ENCODE peak calls at places on chromosomes 5 and 9, in ten cellular contexts. L is fibroblast of pulmonary artery; V is CD4-positive, alpha-beta T cell; S is heart right ventricle; U is right lobe of liver; N is heart left ventricle; X is fibroblast of mammary gland; H is GM13977; K is HFF-Myc; C is body of pancreas. M is an unnamed sample.

GRCh38 chr5:138275379-138275782 is 960 bp upstream of the GFRA3 start:
- DNase-seq in X (no peak), C (no peak), L (no peak), U (no peak), K (no peak), N (no peak), H (no peak), V (no peak), S (no peak), M (no peak)

GRCh38 chr5:95080456-95080855 is 204.4 kb downstream of the MCTP1 start:
- DNase-seq in V (no peak), S (no peak), U (no peak), C (no peak), H (no peak), L (peak; percentile 5), N (no peak), X (no peak), K (no peak), M (no peak)

GRCh38 chr9:33443047-33443446 is 4.3 kb downstream of the AQP3 start:
- DNase-seq in V (no peak), H (no peak), L (peak; percentile 64), S (no peak), C (no peak), X (peak; percentile 44), K (no peak), U (no peak), N (no peak), M (no peak)

GRCh38 chr9:73038089-73038509 is 85.2 kb upstream of the ALDH1A1 start:
- DNase-seq in C (no peak), K (no peak), V (no peak), U (peak; percentile 50), H (no peak), S (no peak), L (no peak), N (no peak), X (peak; percentile 5), M (no peak)

GRCh38 chr9:124813041-124813440 is 36.1 kb downstream of the OLFML2A start:
- DNase-seq in S (no peak), H (no peak), N (no peak), C (no peak), X (no peak), U (no peak), V (no peak), K (no peak), L (no peak), M (no peak)

GRCh38 chr9:107597743-107598217 is 108.2 kb upstream of the KLF4 start:
- DNase-seq in K (no peak), V (no peak), S (no peak), N (no peak), U (peak; percentile 64), L (no peak), C (peak; percentile 7), H (no peak), X (no peak), M (no peak)

GRCh38 chr5:8226148-8226547 is 357.2 kb downstream of the MTRR start:
- DNase-seq in K (no peak), C (no peak), S (no peak), U (no peak), X (no peak), V (no peak), L (no peak), N (no peak), H (no peak), M (no peak)

GRCh38 chr9:37511715-37512010 is 25.9 kb downstream of the POLR1E start:
- DNase-seq in X (no peak), S (no peak), L (no peak), H (no peak), V (no peak), U (no peak), C (no peak), K (no peak), N (no peak), M (no peak)

GRCh38 chr5:939368-939767 is 46.7 kb downstream of the TRIP13 start:
- DNase-seq in L (no peak), S (no peak), V (no peak), X (no peak), N (no peak), C (no peak), K (no peak), U (peak; percentile 8), H (no peak), M (no peak)

GRCh38 chr5:43020294-43020711 is 19.8 kb downstream of the ANXA2R start:
- DNase-seq in S (no peak), K (no peak), V (no peak), C (no peak), U (no peak), H (no peak), L (no peak), X (peak; percentile 26), N (no peak), M (no peak)
- TF ChIP-seq CTCF in S (no peak), K (peak; percentile 1), V (peak; percentile 11), C (no peak), U (no peak), H (no peak), L (no peak), X (no peak), N (peak; percentile 6), M (no peak)

GRCh38 chr5:140547508-140548299 is at the start of gene EIF4EBP3:
- DNase-seq in L (peak; percentile 98), X (peak; percentile 96), K (peak; percentile 87), V (peak; percentile 84), C (peak; percentile 99), S (peak; percentile 98), N (peak; percentile 98), U (peak; percentile 99), H (peak; percentile 84), M (peak; percentile 74)
- TF ChIP-seq CTCF in L (peak; percentile 59), X (peak; percentile 49), K (peak; percentile 35), V (peak; percentile 72), C (peak; percentile 84), S (peak; percentile 60), N (peak; percentile 46), U (peak; percentile 47), H (peak; percentile 34), M (no peak)

GRCh38 chr5:150734579-150735384 is 24.0 kb downstream of the DCTN4 start:
- DNase-seq in V (no peak), L (no peak), U (peak; percentile 63), S (peak; percentile 47), N (peak; percentile 71), C (peak; percentile 71), K (no peak), X (no peak), H (peak; percentile 17), M (no peak)
- TF ChIP-seq CTCF in V (no peak), L (no peak), U (no peak), S (no peak), N (no peak), C (no peak), K (no peak), X (no peak), H (peak; percentile 35), M (no peak)

DNA sequence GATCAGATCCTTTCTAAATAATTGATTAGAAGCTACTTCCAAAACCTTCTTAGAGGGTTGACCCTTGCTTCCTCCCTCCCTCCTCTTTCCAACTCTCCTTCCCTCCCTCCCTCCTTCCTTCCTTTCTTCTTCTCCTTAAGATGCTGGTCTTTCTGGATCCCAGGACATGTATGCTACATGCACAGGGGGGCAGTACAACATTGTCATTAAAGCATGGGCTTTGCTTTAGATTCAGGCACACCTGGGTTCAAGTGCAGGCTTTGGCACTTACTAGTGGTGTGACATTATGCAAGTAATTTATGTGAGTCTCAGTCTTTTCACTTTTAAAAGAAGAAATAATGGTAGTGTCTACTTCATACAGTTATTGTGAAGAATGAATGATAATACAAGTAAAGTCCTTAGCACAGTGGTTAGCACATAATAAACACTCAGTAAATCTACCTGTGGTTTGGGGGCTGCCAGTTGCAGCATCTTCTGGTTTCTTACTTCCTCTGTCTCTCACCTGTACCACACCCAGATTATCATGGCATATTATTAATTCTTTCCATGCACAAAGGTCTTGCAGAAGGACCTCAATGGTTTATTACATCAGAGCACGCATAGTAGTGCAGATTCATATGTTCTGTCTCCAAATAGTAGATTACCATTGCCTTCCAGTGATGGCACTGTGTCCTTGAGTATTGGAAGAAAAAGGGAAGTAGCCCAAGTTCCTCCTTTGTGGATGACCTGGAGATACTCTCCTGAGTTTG is 154.1 kb downstream of the ARHGAP26 start:
- DNase-seq in L (peak; percentile 46), N (no peak), X (peak; percentile 33), U (no peak), H (no peak), K (no peak), S (no peak), V (no peak), C (no peak), M (no peak)
- TF ChIP-seq CTCF in L (peak; percentile 33), N (no peak), X (peak; percentile 10), U (peak; percentile 16), H (peak; percentile 58), K (peak; percentile 16), S (peak; percentile 10), V (no peak), C (peak; percentile 15), M (no peak)

DNA sequence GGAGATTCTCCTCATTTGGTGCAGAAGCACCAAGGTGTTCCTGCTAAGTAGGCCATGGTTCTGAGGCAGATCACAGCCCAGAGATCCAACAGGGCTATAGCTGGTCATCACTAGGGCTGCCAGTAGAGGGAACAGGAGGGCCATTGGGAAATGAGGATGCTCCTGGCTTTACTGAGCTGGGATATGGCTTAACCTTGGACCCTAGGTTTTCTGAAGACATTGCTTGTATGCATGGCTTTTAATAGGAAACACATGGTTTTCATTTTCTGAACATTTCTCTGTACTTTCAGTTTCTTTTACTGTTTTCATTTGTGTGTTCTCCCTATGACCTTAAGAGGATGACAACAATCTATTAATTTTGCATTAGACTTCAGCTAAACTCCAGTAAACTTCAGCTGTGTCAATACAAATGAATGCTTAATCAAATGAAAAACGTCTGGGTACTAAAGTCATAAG is at the start of gene IFNW1:
- DNase-seq in K (peak; percentile 27), H (no peak), C (no peak), N (no peak), S (no peak), V (no peak), U (no peak), L (no peak), X (peak; percentile 42), M (no peak)
- TF ChIP-seq CTCF in K (peak; percentile 51), H (no peak), C (no peak), N (no peak), S (no peak), V (no peak), U (no peak), L (peak; percentile 30), X (peak; percentile 41), M (no peak)

DNA sequence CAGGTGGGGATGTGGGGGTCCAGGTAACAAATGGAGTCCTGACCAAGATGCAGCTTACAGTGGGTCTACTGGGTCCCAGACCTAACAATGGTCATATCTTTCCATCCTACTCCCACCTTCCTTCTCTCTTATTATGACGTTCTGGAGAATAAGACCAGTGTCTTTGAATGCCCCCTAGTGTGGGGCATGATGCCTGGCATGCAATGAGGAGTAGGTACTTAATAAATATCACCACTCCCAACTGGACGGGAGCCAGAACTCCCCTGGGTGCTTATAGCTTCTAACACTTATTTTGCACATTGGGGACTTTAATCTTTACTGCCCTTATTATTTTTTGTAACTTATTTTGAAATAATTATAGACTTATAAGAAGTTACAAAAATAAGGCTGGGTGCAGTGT is 98.2 kb downstream of the NDFIP1 start:
- DNase-seq in U (no peak), N (no peak), X (no peak), L (peak; percentile 13), S (no peak), H (no peak), K (no peak), C (no peak), V (no peak), M (no peak)
- TF ChIP-seq CTCF in U (no peak), N (no peak), X (peak; percentile 12), L (no peak), S (no peak), H (no peak), K (peak; percentile 20), C (no peak), V (no peak), M (no peak)